ENCODE peak calls at places on chromosomes 6 and 20, in ten cellular contexts. One of them, this sample, is unnamed.

GRCh38 chr6:135182993-135183531 is 2.0 kb downstream of the MYB start:
- DNase-seq in heart left ventricle: no peak
- DNase-seq in ascending aorta: no peak
- DNase-seq in mesendoderm: peak; percentile 35
- DNase-seq in transverse colon: peak; percentile 87
- DNase-seq in CD8-positive, alpha-beta memory T cell: peak; percentile 69
- DNase-seq in pancreas: no peak
- DNase-seq in GM12865: peak; percentile 97
- DNase-seq in Peyer's patch: peak; percentile 88
- DNase-seq in body of pancreas: peak; percentile 42
- DNase-seq in this sample: peak; percentile 42

GRCh38 chr6:119514355-119514754 is 164.8 kb upstream of the MAN1A1 start:
- DNase-seq in ascending aorta: no peak
- DNase-seq in transverse colon: no peak
- DNase-seq in pancreas: no peak
- DNase-seq in mesendoderm: no peak
- DNase-seq in body of pancreas: no peak
- DNase-seq in CD8-positive, alpha-beta memory T cell: no peak
- DNase-seq in GM12865: no peak
- DNase-seq in heart left ventricle: no peak
- DNase-seq in Peyer's patch: no peak
- DNase-seq in this sample: no peak

GRCh38 chr6:148231572-148231971 is 111.1 kb upstream of the SASH1 start:
- DNase-seq in body of pancreas: no peak
- DNase-seq in transverse colon: no peak
- DNase-seq in mesendoderm: no peak
- DNase-seq in CD8-positive, alpha-beta memory T cell: no peak
- DNase-seq in ascending aorta: no peak
- DNase-seq in heart left ventricle: no peak
- DNase-seq in GM12865: no peak
- DNase-seq in pancreas: no peak
- DNase-seq in Peyer's patch: no peak
- DNase-seq in this sample: no peak

GRCh38 chr6:134148566-134148965 is 96.1 kb upstream of the SLC2A12 start:
- DNase-seq in heart left ventricle: no peak
- DNase-seq in transverse colon: no peak
- DNase-seq in Peyer's patch: no peak
- DNase-seq in mesendoderm: no peak
- DNase-seq in body of pancreas: no peak
- DNase-seq in pancreas: no peak
- DNase-seq in ascending aorta: no peak
- DNase-seq in GM12865: no peak
- DNase-seq in CD8-positive, alpha-beta memory T cell: no peak
- DNase-seq in this sample: no peak

GRCh38 chr20:6519556-6519955 is 247.9 kb upstream of the BMP2 start:
- DNase-seq in transverse colon: no peak
- DNase-seq in pancreas: no peak
- DNase-seq in GM12865: no peak
- DNase-seq in body of pancreas: no peak
- DNase-seq in heart left ventricle: no peak
- DNase-seq in mesendoderm: no peak
- DNase-seq in Peyer's patch: no peak
- DNase-seq in CD8-positive, alpha-beta memory T cell: no peak
- DNase-seq in ascending aorta: no peak
- DNase-seq in this sample: no peak

GRCh38 chr6:36327226-36328009 is 9.3 kb downstream of the BNIP5 start:
- DNase-seq in mesendoderm: no peak
- DNase-seq in pancreas: no peak
- DNase-seq in CD8-positive, alpha-beta memory T cell: no peak
- DNase-seq in Peyer's patch: no peak
- DNase-seq in ascending aorta: no peak
- DNase-seq in transverse colon: no peak
- DNase-seq in GM12865: no peak
- DNase-seq in body of pancreas: no peak
- DNase-seq in heart left ventricle: no peak
- DNase-seq in this sample: no peak

GRCh38 chr6:11187301-11187700 is 45.2 kb downstream of the NEDD9 start:
- DNase-seq in body of pancreas: no peak
- DNase-seq in ascending aorta: no peak
- DNase-seq in heart left ventricle: no peak
- DNase-seq in CD8-positive, alpha-beta memory T cell: no peak
- DNase-seq in transverse colon: no peak
- DNase-seq in mesendoderm: no peak
- DNase-seq in Peyer's patch: no peak
- DNase-seq in pancreas: no peak
- DNase-seq in GM12865: no peak
- DNase-seq in this sample: no peak

GRCh38 chr6:169292340-169293124 is 38.9 kb upstream of the THBS2 start:
- DNase-seq in heart left ventricle: peak; percentile 46
- DNase-seq in CD8-positive, alpha-beta memory T cell: no peak
- DNase-seq in pancreas: no peak
- DNase-seq in Peyer's patch: no peak
- DNase-seq in ascending aorta: no peak
- DNase-seq in transverse colon: no peak
- DNase-seq in mesendoderm: peak; percentile 52
- DNase-seq in body of pancreas: no peak
- DNase-seq in GM12865: no peak
- DNase-seq in this sample: no peak

GRCh38 chr6:132023490-132023889 is 72.3 kb upstream of the CCN2 start:
- DNase-seq in pancreas: no peak
- DNase-seq in GM12865: no peak
- DNase-seq in body of pancreas: peak; percentile 6
- DNase-seq in transverse colon: no peak
- DNase-seq in CD8-positive, alpha-beta memory T cell: no peak
- DNase-seq in ascending aorta: no peak
- DNase-seq in heart left ventricle: no peak
- DNase-seq in mesendoderm: peak; percentile 58
- DNase-seq in Peyer's patch: no peak
- DNase-seq in this sample: no peak

GRCh38 chr6:74519172-74519571 is 686.7 kb downstream of the COL12A1 start:
- DNase-seq in heart left ventricle: no peak
- DNase-seq in CD8-positive, alpha-beta memory T cell: no peak
- DNase-seq in Peyer's patch: no peak
- DNase-seq in transverse colon: no peak
- DNase-seq in pancreas: no peak
- DNase-seq in body of pancreas: no peak
- DNase-seq in mesendoderm: no peak
- DNase-seq in GM12865: no peak
- DNase-seq in ascending aorta: no peak
- DNase-seq in this sample: no peak

GRCh38 chr6:116268589-116269293 is 11.0 kb downstream of the TSPYL1 start:
- DNase-seq in transverse colon: no peak
- DNase-seq in pancreas: no peak
- DNase-seq in mesendoderm: peak; percentile 85
- DNase-seq in CD8-positive, alpha-beta memory T cell: peak; percentile 48
- DNase-seq in ascending aorta: no peak
- DNase-seq in heart left ventricle: no peak
- DNase-seq in body of pancreas: no peak
- DNase-seq in Peyer's patch: no peak
- DNase-seq in GM12865: peak; percentile 69
- DNase-seq in this sample: peak; percentile 56

GRCh38 chr6:30075094-30075986 is at the start of gene RNF39:
- DNase-seq in body of pancreas: peak; percentile 17
- DNase-seq in GM12865: no peak
- DNase-seq in transverse colon: peak; percentile 42
- DNase-seq in CD8-positive, alpha-beta memory T cell: no peak
- DNase-seq in mesendoderm: no peak
- DNase-seq in Peyer's patch: peak; percentile 58
- DNase-seq in ascending aorta: no peak
- DNase-seq in pancreas: no peak
- DNase-seq in heart left ventricle: no peak
- DNase-seq in this sample: no peak

GRCh38 chr6:41539204-41539603 is 7.0 kb upstream of the FOXP4 start:
- DNase-seq in transverse colon: no peak
- DNase-seq in mesendoderm: no peak
- DNase-seq in body of pancreas: no peak
- DNase-seq in GM12865: no peak
- DNase-seq in Peyer's patch: no peak
- DNase-seq in pancreas: no peak
- DNase-seq in heart left ventricle: no peak
- DNase-seq in CD8-positive, alpha-beta memory T cell: no peak
- DNase-seq in ascending aorta: no peak
- DNase-seq in this sample: no peak
- H3K4me3 ChIP-seq in transverse colon: no peak overlapping the region
- H3K4me3 ChIP-seq in mesendoderm: no peak overlapping the region
- H3K4me3 ChIP-seq in body of pancreas: no peak overlapping the region
- H3K4me3 ChIP-seq in GM12865: no peak overlapping the region
- H3K4me3 ChIP-seq in Peyer's patch: no peak overlapping the region
- H3K4me3 ChIP-seq in pancreas: no peak overlapping the region
- H3K4me3 ChIP-seq in heart left ventricle: no peak overlapping the region
- H3K4me3 ChIP-seq in CD8-positive, alpha-beta memory T cell: no peak overlapping the region
- H3K4me3 ChIP-seq in ascending aorta: no peak overlapping the region
- H3K4me3 ChIP-seq in this sample: no peak overlapping the region

GRCh38 chr20:20204326-20204725 is 152.0 kb downstream of the CFAP61 start:
- DNase-seq in body of pancreas: no peak
- DNase-seq in transverse colon: no peak
- DNase-seq in heart left ventricle: no peak
- DNase-seq in pancreas: no peak
- DNase-seq in Peyer's patch: no peak
- DNase-seq in GM12865: no peak
- DNase-seq in CD8-positive, alpha-beta memory T cell: no peak
- DNase-seq in ascending aorta: no peak
- DNase-seq in mesendoderm: no peak
- DNase-seq in this sample: no peak

GRCh38 chr20:20203784-20204183 is 151.5 kb downstream of the CFAP61 start:
- DNase-seq in GM12865: no peak
- DNase-seq in CD8-positive, alpha-beta memory T cell: no peak
- DNase-seq in pancreas: no peak
- DNase-seq in transverse colon: no peak
- DNase-seq in body of pancreas: no peak
- DNase-seq in mesendoderm: no peak
- DNase-seq in heart left ventricle: no peak
- DNase-seq in ascending aorta: no peak
- DNase-seq in Peyer's patch: no peak
- DNase-seq in this sample: no peak

GRCh38 chr20:20201639-20202038 is 149.3 kb downstream of the CFAP61 start:
- DNase-seq in heart left ventricle: no peak
- DNase-seq in transverse colon: no peak
- DNase-seq in pancreas: no peak
- DNase-seq in mesendoderm: no peak
- DNase-seq in GM12865: no peak
- DNase-seq in ascending aorta: no peak
- DNase-seq in body of pancreas: no peak
- DNase-seq in CD8-positive, alpha-beta memory T cell: no peak
- DNase-seq in Peyer's patch: no peak
- DNase-seq in this sample: no peak

GRCh38 chr20:20201124-20201523 is 148.8 kb downstream of the CFAP61 start:
- DNase-seq in body of pancreas: no peak
- DNase-seq in heart left ventricle: no peak
- DNase-seq in CD8-positive, alpha-beta memory T cell: no peak
- DNase-seq in GM12865: no peak
- DNase-seq in ascending aorta: no peak
- DNase-seq in pancreas: no peak
- DNase-seq in Peyer's patch: no peak
- DNase-seq in transverse colon: no peak
- DNase-seq in mesendoderm: no peak
- DNase-seq in this sample: no peak

GRCh38 chr20:20202793-20203192 is 150.5 kb downstream of the CFAP61 start:
- DNase-seq in mesendoderm: no peak
- DNase-seq in ascending aorta: no peak
- DNase-seq in Peyer's patch: no peak
- DNase-seq in CD8-positive, alpha-beta memory T cell: no peak
- DNase-seq in GM12865: no peak
- DNase-seq in body of pancreas: no peak
- DNase-seq in pancreas: no peak
- DNase-seq in heart left ventricle: no peak
- DNase-seq in transverse colon: no peak
- DNase-seq in this sample: no peak
- H3K4me3 ChIP-seq in mesendoderm: no peak overlapping the region
- H3K4me3 ChIP-seq in ascending aorta: no peak overlapping the region
- H3K4me3 ChIP-seq in Peyer's patch: no peak overlapping the region
- H3K4me3 ChIP-seq in CD8-positive, alpha-beta memory T cell: no peak overlapping the region
- H3K4me3 ChIP-seq in GM12865: no peak overlapping the region
- H3K4me3 ChIP-seq in body of pancreas: no peak overlapping the region
- H3K4me3 ChIP-seq in pancreas: no peak overlapping the region
- H3K4me3 ChIP-seq in heart left ventricle: no peak overlapping the region
- H3K4me3 ChIP-seq in transverse colon: no peak overlapping the region
- H3K4me3 ChIP-seq in this sample: no peak overlapping the region

GRCh38 chr6:106844930-106845329 is 129.6 kb downstream of the CD24 start:
- DNase-seq in ascending aorta: no peak
- DNase-seq in heart left ventricle: no peak
- DNase-seq in mesendoderm: no peak
- DNase-seq in pancreas: no peak
- DNase-seq in transverse colon: no peak
- DNase-seq in Peyer's patch: no peak
- DNase-seq in CD8-positive, alpha-beta memory T cell: no peak
- DNase-seq in body of pancreas: no peak
- DNase-seq in GM12865: peak; percentile 75
- DNase-seq in this sample: no peak

GRCh38 chr6:106849676-106850332 is 124.7 kb downstream of the CD24 start:
- DNase-seq in heart left ventricle: no peak
- DNase-seq in transverse colon: no peak
- DNase-seq in pancreas: no peak
- DNase-seq in ascending aorta: no peak
- DNase-seq in body of pancreas: no peak
- DNase-seq in CD8-positive, alpha-beta memory T cell: no peak
- DNase-seq in GM12865: peak; percentile 34
- DNase-seq in Peyer's patch: no peak
- DNase-seq in mesendoderm: peak; percentile 90
- DNase-seq in this sample: no peak

GRCh38 chr6:106847116-106847515 is 127.4 kb downstream of the CD24 start:
- DNase-seq in transverse colon: no peak
- DNase-seq in Peyer's patch: no peak
- DNase-seq in ascending aorta: no peak
- DNase-seq in mesendoderm: peak; percentile 38
- DNase-seq in heart left ventricle: no peak
- DNase-seq in GM12865: peak; percentile 48
- DNase-seq in body of pancreas: no peak
- DNase-seq in pancreas: no peak
- DNase-seq in CD8-positive, alpha-beta memory T cell: no peak
- DNase-seq in this sample: no peak

GRCh38 chr6:106849130-106849529 is 125.4 kb downstream of the CD24 start:
- DNase-seq in transverse colon: no peak
- DNase-seq in heart left ventricle: no peak
- DNase-seq in mesendoderm: no peak
- DNase-seq in ascending aorta: no peak
- DNase-seq in pancreas: no peak
- DNase-seq in CD8-positive, alpha-beta memory T cell: no peak
- DNase-seq in Peyer's patch: no peak
- DNase-seq in body of pancreas: no peak
- DNase-seq in GM12865: peak; percentile 24
- DNase-seq in this sample: no peak
- H3K4me3 ChIP-seq in transverse colon: no peak overlapping the region
- H3K4me3 ChIP-seq in heart left ventricle: no peak overlapping the region
- H3K4me3 ChIP-seq in mesendoderm: no peak overlapping the region
- H3K4me3 ChIP-seq in ascending aorta: no peak overlapping the region
- H3K4me3 ChIP-seq in pancreas: no peak overlapping the region
- H3K4me3 ChIP-seq in CD8-positive, alpha-beta memory T cell: no peak overlapping the region
- H3K4me3 ChIP-seq in Peyer's patch: no peak overlapping the region
- H3K4me3 ChIP-seq in body of pancreas: no peak overlapping the region
- H3K4me3 ChIP-seq in GM12865: no peak overlapping the region
- H3K4me3 ChIP-seq in this sample: no peak overlapping the region

GRCh38 chr20:60501048-60501447 is 542.8 kb downstream of the CDH26 start:
- DNase-seq in body of pancreas: no peak
- DNase-seq in ascending aorta: no peak
- DNase-seq in Peyer's patch: no peak
- DNase-seq in CD8-positive, alpha-beta memory T cell: no peak
- DNase-seq in pancreas: no peak
- DNase-seq in transverse colon: no peak
- DNase-seq in heart left ventricle: no peak
- DNase-seq in mesendoderm: no peak
- DNase-seq in GM12865: no peak
- DNase-seq in this sample: no peak

GRCh38 chr20:60500038-60500701 is 541.9 kb downstream of the CDH26 start:
- DNase-seq in transverse colon: no peak
- DNase-seq in mesendoderm: no peak
- DNase-seq in CD8-positive, alpha-beta memory T cell: no peak
- DNase-seq in ascending aorta: no peak
- DNase-seq in heart left ventricle: no peak
- DNase-seq in pancreas: no peak
- DNase-seq in Peyer's patch: no peak
- DNase-seq in body of pancreas: no peak
- DNase-seq in GM12865: no peak
- DNase-seq in this sample: no peak

GRCh38 chr20:60497298-60497697 is 539.1 kb downstream of the CDH26 start:
- DNase-seq in ascending aorta: no peak
- DNase-seq in transverse colon: no peak
- DNase-seq in body of pancreas: no peak
- DNase-seq in heart left ventricle: no peak
- DNase-seq in CD8-positive, alpha-beta memory T cell: no peak
- DNase-seq in Peyer's patch: no peak
- DNase-seq in GM12865: no peak
- DNase-seq in mesendoderm: no peak
- DNase-seq in pancreas: no peak
- DNase-seq in this sample: no peak
- H3K4me3 ChIP-seq in ascending aorta: no peak overlapping the region
- H3K4me3 ChIP-seq in transverse colon: no peak overlapping the region
- H3K4me3 ChIP-seq in body of pancreas: no peak overlapping the region
- H3K4me3 ChIP-seq in heart left ventricle: no peak overlapping the region
- H3K4me3 ChIP-seq in CD8-positive, alpha-beta memory T cell: no peak overlapping the region
- H3K4me3 ChIP-seq in Peyer's patch: no peak overlapping the region
- H3K4me3 ChIP-seq in GM12865: no peak overlapping the region
- H3K4me3 ChIP-seq in mesendoderm: no peak overlapping the region
- H3K4me3 ChIP-seq in pancreas: no peak overlapping the region
- H3K4me3 ChIP-seq in this sample: no peak overlapping the region